ENCODE peak calls at places on chromosomes 6 and 20, in six cellular contexts. One of them, this sample, is unnamed.

GRCh38 chr6:68760486-68760885 is 125.4 kb downstream of the ADGRB3 start:
- DNase-seq in SJCRH30: no peak
- DNase-seq in RCC 7860: no peak
- DNase-seq in GM23248: no peak
- DNase-seq in HEK293T: no peak
- DNase-seq in activated CD4-positive, alpha-beta T cell treated with anti-CD3 and anti-CD28 coated beads, Interleukin-2, amount 10 ng/mL, durations not matched to agents 7 days and 5 days: no peak
- DNase-seq in this sample: no peak

GRCh38 chr6:31477521-31477920 is 20.4 kb upstream of the MICB start:
- DNase-seq in activated CD4-positive, alpha-beta T cell treated with anti-CD3 and anti-CD28 coated beads, Interleukin-2, amount 10 ng/mL, durations not matched to agents 7 days and 5 days: peak
- DNase-seq in RCC 7860: no peak
- DNase-seq in HEK293T: no peak
- DNase-seq in SJCRH30: no peak
- DNase-seq in GM23248: no peak
- DNase-seq in this sample: no peak

GRCh38 chr6:11264100-11264499 is 31.6 kb upstream of the NEDD9 start:
- DNase-seq in SJCRH30: no peak
- DNase-seq in HEK293T: no peak
- DNase-seq in RCC 7860: no peak
- DNase-seq in activated CD4-positive, alpha-beta T cell treated with anti-CD3 and anti-CD28 coated beads, Interleukin-2, amount 10 ng/mL, durations not matched to agents 7 days and 5 days: no peak
- DNase-seq in GM23248: no peak
- DNase-seq in this sample: no peak

GRCh38 chr6:7150381-7151064 is 42.8 kb downstream of the RREB1 start:
- DNase-seq in GM23248: no peak
- DNase-seq in RCC 7860: peak
- DNase-seq in SJCRH30: peak
- DNase-seq in HEK293T: no peak
- DNase-seq in activated CD4-positive, alpha-beta T cell treated with anti-CD3 and anti-CD28 coated beads, Interleukin-2, amount 10 ng/mL, durations not matched to agents 7 days and 5 days: no peak
- DNase-seq in this sample: no peak

GRCh38 chr20:24634855-24635254 is 165.4 kb downstream of the SYNDIG1 start:
- DNase-seq in HEK293T: peak
- DNase-seq in RCC 7860: peak
- DNase-seq in SJCRH30: peak
- DNase-seq in activated CD4-positive, alpha-beta T cell treated with anti-CD3 and anti-CD28 coated beads, Interleukin-2, amount 10 ng/mL, durations not matched to agents 7 days and 5 days: no peak
- DNase-seq in GM23248: peak
- DNase-seq in this sample: peak

GRCh38 chr6:167932468-167933276 is 64.8 kb upstream of the KIF25 start:
- DNase-seq in activated CD4-positive, alpha-beta T cell treated with anti-CD3 and anti-CD28 coated beads, Interleukin-2, amount 10 ng/mL, durations not matched to agents 7 days and 5 days: no peak
- DNase-seq in RCC 7860: peak
- DNase-seq in HEK293T: no peak
- DNase-seq in SJCRH30: no peak
- DNase-seq in GM23248: no peak
- DNase-seq in this sample: no peak

GRCh38 chr6:115091461-115091860 is 748.6 kb upstream of the HS3ST5 start:
- DNase-seq in activated CD4-positive, alpha-beta T cell treated with anti-CD3 and anti-CD28 coated beads, Interleukin-2, amount 10 ng/mL, durations not matched to agents 7 days and 5 days: no peak
- DNase-seq in HEK293T: no peak
- DNase-seq in RCC 7860: no peak
- DNase-seq in GM23248: no peak
- DNase-seq in SJCRH30: no peak
- DNase-seq in this sample: no peak

GRCh38 chr20:40589581-40589980 is 99.5 kb downstream of the MAFB start:
- DNase-seq in HEK293T: no peak
- DNase-seq in GM23248: no peak
- DNase-seq in SJCRH30: no peak
- DNase-seq in RCC 7860: no peak
- DNase-seq in activated CD4-positive, alpha-beta T cell treated with anti-CD3 and anti-CD28 coated beads, Interleukin-2, amount 10 ng/mL, durations not matched to agents 7 days and 5 days: no peak
- DNase-seq in this sample: no peak

GRCh38 chr6:125984311-125984710 is 2.0 kb upstream of the TRMT11 start:
- DNase-seq in activated CD4-positive, alpha-beta T cell treated with anti-CD3 and anti-CD28 coated beads, Interleukin-2, amount 10 ng/mL, durations not matched to agents 7 days and 5 days: no peak
- DNase-seq in GM23248: peak
- DNase-seq in HEK293T: no peak
- DNase-seq in SJCRH30: no peak
- DNase-seq in RCC 7860: no peak
- DNase-seq in this sample: peak

GRCh38 chr6:147067184-147067583 is 137.0 kb upstream of the STXBP5 start:
- DNase-seq in HEK293T: no peak
- DNase-seq in RCC 7860: no peak
- DNase-seq in activated CD4-positive, alpha-beta T cell treated with anti-CD3 and anti-CD28 coated beads, Interleukin-2, amount 10 ng/mL, durations not matched to agents 7 days and 5 days: no peak
- DNase-seq in GM23248: no peak
- DNase-seq in SJCRH30: no peak
- DNase-seq in this sample: no peak

GRCh38 chr20:52405417-52405816 is 213.8 kb upstream of the ZFP64 start:
- DNase-seq in HEK293T: no peak
- DNase-seq in GM23248: peak
- DNase-seq in SJCRH30: no peak
- DNase-seq in activated CD4-positive, alpha-beta T cell treated with anti-CD3 and anti-CD28 coated beads, Interleukin-2, amount 10 ng/mL, durations not matched to agents 7 days and 5 days: peak
- DNase-seq in RCC 7860: no peak
- DNase-seq in this sample: no peak

GRCh38 chr20:61895016-61895415 is 170.7 kb downstream of the TAF4 start:
- DNase-seq in RCC 7860: no peak
- DNase-seq in HEK293T: no peak
- DNase-seq in SJCRH30: no peak
- DNase-seq in activated CD4-positive, alpha-beta T cell treated with anti-CD3 and anti-CD28 coated beads, Interleukin-2, amount 10 ng/mL, durations not matched to agents 7 days and 5 days: no peak
- DNase-seq in GM23248: no peak
- DNase-seq in this sample: no peak

GRCh38 chr20:57148266-57148665 is 118.2 kb downstream of the BMP7 start:
- DNase-seq in RCC 7860: no peak
- DNase-seq in HEK293T: no peak
- DNase-seq in activated CD4-positive, alpha-beta T cell treated with anti-CD3 and anti-CD28 coated beads, Interleukin-2, amount 10 ng/mL, durations not matched to agents 7 days and 5 days: no peak
- DNase-seq in GM23248: no peak
- DNase-seq in SJCRH30: no peak
- DNase-seq in this sample: no peak

GRCh38 chr6:156434049-156434794 is 343.0 kb upstream of the ARID1B start:
- DNase-seq in activated CD4-positive, alpha-beta T cell treated with anti-CD3 and anti-CD28 coated beads, Interleukin-2, amount 10 ng/mL, durations not matched to agents 7 days and 5 days: no peak
- DNase-seq in RCC 7860: no peak
- DNase-seq in HEK293T: no peak
- DNase-seq in SJCRH30: no peak
- DNase-seq in GM23248: no peak
- DNase-seq in this sample: no peak

GRCh38 chr6:14759976-14760672 is 485.7 kb upstream of the JARID2 start:
- DNase-seq in GM23248: no peak
- DNase-seq in SJCRH30: no peak
- DNase-seq in activated CD4-positive, alpha-beta T cell treated with anti-CD3 and anti-CD28 coated beads, Interleukin-2, amount 10 ng/mL, durations not matched to agents 7 days and 5 days: no peak
- DNase-seq in HEK293T: no peak
- DNase-seq in RCC 7860: no peak
- DNase-seq in this sample: no peak

This sample was measured in IMR-90.